ENCODE peak calls at places on chromosomes 2 and 18, in seven cellular contexts. E, N, G, J, R, Z and L are unnamed samples.

GRCh38 chr2:97730245-97730644 is 16.9 kb downstream of the ZAP70 start:
- DNase-seq in E (peak), N (no peak), G (no peak), J (no peak), R (no peak), Z (no peak), L (no peak)

GRCh38 chr18:8742382-8743361 is 37.3 kb downstream of the MTCL1 start:
- DNase-seq in E (no peak), N (no peak), G (peak), J (no peak), R (no peak), Z (no peak), L (no peak)

GRCh38 chr2:237627463-237628321 is at the start of gene LRRFIP1:
- DNase-seq in E (peak), N (no peak), G (no peak), J (no peak), R (peak), Z (no peak), L (no peak)

GRCh38 chr2:20966061-20966460 is 77.8 kb downstream of the APOB start:
- DNase-seq in E (no peak), N (no peak), G (no peak), J (no peak), R (no peak), Z (no peak), L (no peak)

GRCh38 chr2:13104765-13105164 is 388.0 kb downstream of the TRIB2 start:
- DNase-seq in E (no peak), N (no peak), G (no peak), J (no peak), R (no peak), Z (no peak), L (no peak)

GRCh38 chr2:238418999-238419546 is 7.7 kb upstream of the ASB1 start:
- DNase-seq in E (no peak), N (no peak), G (no peak), J (no peak), R (no peak), Z (no peak), L (no peak)

GRCh38 chr2:173749315-173749714 is 215.9 kb downstream of the SP3 start:
- DNase-seq in E (peak), N (no peak), G (no peak), J (no peak), R (no peak), Z (no peak), L (no peak)

GRCh38 chr2:104658149-104658839 is 195.6 kb upstream of the POU3F3 start:
- DNase-seq in E (no peak), N (no peak), G (no peak), J (peak), R (no peak), Z (no peak), L (no peak)

GRCh38 chr2:75146221-75146902 is 53.0 kb downstream of the TACR1 start:
- DNase-seq in E (no peak), N (no peak), G (no peak), J (no peak), R (no peak), Z (no peak), L (no peak)

GRCh38 chr2:229575569-229576315 is 138.6 kb downstream of the DNER start:
- DNase-seq in E (no peak), N (no peak), G (no peak), J (no peak), R (no peak), Z (no peak), L (no peak)

GRCh38 chr18:61893971-61894750 is 1.4 kb upstream of the RNF152 start:
- DNase-seq in E (peak), N (no peak), G (peak), J (peak), R (peak), Z (no peak), L (no peak)

GRCh38 chr2:209977386-209978239 is 24.8 kb upstream of the RPE start:
- DNase-seq in E (peak), N (no peak), G (peak), J (no peak), R (no peak), Z (no peak), L (no peak)

GRCh38 chr2:125658583-125658982 is 997.4 kb upstream of the GYPC start:
- DNase-seq in E (no peak), N (no peak), G (no peak), J (no peak), R (no peak), Z (no peak), L (no peak)

GRCh38 chr2:114685102-114685501 is 242.7 kb downstream of the DPP10 start:
- DNase-seq in E (no peak), N (no peak), G (no peak), J (no peak), R (no peak), Z (no peak), L (no peak)

GRCh38 chr2:88765154-88765948 is 73.9 kb downstream of the RPIA start:
- DNase-seq in E (no peak), N (no peak), G (peak), J (no peak), R (peak), Z (no peak), L (no peak)

GRCh38 chr18:3451166-3451988 is 1.4 kb downstream of the TGIF1 start:
- DNase-seq in E (peak), N (no peak), G (no peak), J (peak), R (peak), Z (peak), L (no peak)

GRCh38 chr2:186841940-186842339 is 7.0 kb downstream of the ZSWIM2 start:
- DNase-seq in E (no peak), N (no peak), G (no peak), J (no peak), R (no peak), Z (no peak), L (no peak)

GRCh38 chr18:31301201-31301655 is 16.7 kb upstream of the DSG1 start:
- DNase-seq in E (no peak), N (no peak), G (no peak), J (no peak), R (no peak), Z (no peak), L (peak)

GRCh38 chr2:129930451-129930850 is 49.0 kb upstream of the RAB6C start:
- DNase-seq in E (no peak), N (no peak), G (no peak), J (no peak), R (no peak), Z (no peak), L (no peak)

GRCh38 chr2:160721089-160722040 is 227.8 kb upstream of the RBMS1 start:
- DNase-seq in E (no peak), N (no peak), G (no peak), J (no peak), R (no peak), Z (no peak), L (no peak)

GRCh38 chr2:11410101-11410500 is 55.9 kb downstream of the E2F6 start:
- DNase-seq in E (no peak), N (no peak), G (no peak), J (no peak), R (no peak), Z (no peak), L (no peak)

GRCh38 chr18:10953672-10954071 is 195.7 kb downstream of the PIEZO2 start:
- DNase-seq in E (no peak), N (no peak), G (peak), J (peak), R (no peak), Z (no peak), L (no peak)

GRCh38 chr18:50614838-50615237 is 55.0 kb downstream of the MAPK4 start:
- DNase-seq in E (no peak), N (no peak), G (no peak), J (no peak), R (no peak), Z (no peak), L (no peak)

GRCh38 chr2:172102159-172102857 is 392 bp downstream of the DLX2 start:
- DNase-seq in E (no peak), N (no peak), G (no peak), J (peak), R (no peak), Z (no peak), L (no peak)

GRCh38 chr18:24443870-24444269 is 16.6 kb upstream of the HRH4 start:
- DNase-seq in E (no peak), N (no peak), G (peak), J (no peak), R (no peak), Z (no peak), L (no peak)

GRCh38 chr18:4511166-4511565 is 56.1 kb upstream of the DLGAP1 start:
- DNase-seq in E (no peak), N (no peak), G (no peak), J (no peak), R (no peak), Z (no peak), L (no peak)

GRCh38 chr2:148130571-148130970 is 109.7 kb downstream of the MBD5 start:
- DNase-seq in E (no peak), N (no peak), G (no peak), J (no peak), R (no peak), Z (no peak), L (no peak)

GRCh38 chr2:4898706-4899105 is 793.5 kb upstream of the SOX11 start:
- DNase-seq in E (peak), N (no peak), G (no peak), J (no peak), R (no peak), Z (no peak), L (peak)

GRCh38 chr2:52976132-52976949 is 791.3 kb upstream of the CHAC2 start:
- DNase-seq in E (peak), N (no peak), G (peak), J (no peak), R (no peak), Z (no peak), L (no peak)

GRCh38 chr18:72830109-72830508 is 37.7 kb downstream of the NETO1 start:
- DNase-seq in E (peak), N (no peak), G (peak), J (peak), R (no peak), Z (no peak), L (no peak)

GRCh38 chr2:145740302-145740701 is 1220.4 kb upstream of the ZEB2 start:
- DNase-seq in E (peak), N (no peak), G (no peak), J (no peak), R (no peak), Z (no peak), L (no peak)

GRCh38 chr2:121955313-121956211 is 200.1 kb downstream of the TSN start:
- DNase-seq in E (no peak), N (no peak), G (no peak), J (no peak), R (no peak), Z (no peak), L (peak)

GRCh38 chr2:19989342-19989680 is 594 bp downstream of the WDR35 start:
- DNase-seq in E (no peak), N (no peak), G (no peak), J (no peak), R (no peak), Z (no peak), L (no peak)

GRCh38 chr18:9766076-9766481 is 58.0 kb downstream of the RAB31 start:
- DNase-seq in E (no peak), N (no peak), G (no peak), J (no peak), R (no peak), Z (no peak), L (no peak)

GRCh38 chr2:18473241-18473841 is 87.1 kb downstream of the RDH14 start:
- DNase-seq in E (peak), N (no peak), G (no peak), J (no peak), R (no peak), Z (no peak), L (no peak)

GRCh38 chr2:226609361-226609760 is 190.3 kb downstream of the IRS1 start:
- DNase-seq in E (no peak), N (no peak), G (no peak), J (peak), R (no peak), Z (no peak), L (no peak)

GRCh38 chr2:177254433-177255226 is 9.9 kb downstream of the NFE2L2 start:
- DNase-seq in E (no peak), N (no peak), G (no peak), J (no peak), R (peak), Z (no peak), L (no peak)

DNA sequence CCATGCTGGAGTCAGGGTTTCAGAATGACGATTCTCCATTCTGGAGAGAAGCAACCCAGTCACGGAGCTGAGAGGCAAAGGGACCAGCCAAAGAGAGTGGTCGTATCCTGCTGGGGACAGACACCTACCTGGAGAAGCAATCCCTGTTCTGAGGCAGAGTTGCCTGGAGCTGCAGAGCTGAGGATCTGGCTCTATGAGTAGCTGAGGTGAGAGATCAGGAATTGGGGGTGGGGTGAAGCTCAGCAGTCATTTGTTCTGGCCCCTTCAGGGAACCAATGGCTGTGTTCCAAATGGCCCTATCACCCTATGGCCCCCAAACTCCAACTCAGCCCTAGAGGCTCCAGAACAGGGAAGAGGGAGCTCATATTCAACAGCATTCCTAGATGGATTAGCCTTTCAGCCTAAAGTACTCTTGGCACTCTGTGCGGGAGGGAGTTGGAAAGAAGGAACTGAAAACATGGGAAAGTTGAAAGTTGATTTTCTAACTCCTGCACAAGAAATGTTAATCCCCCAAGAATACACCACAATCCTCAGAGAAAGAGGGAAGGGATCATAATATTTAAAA is 3.3 kb upstream of the ATRAID start:
- DNase-seq in E (no peak), N (no peak), G (no peak), J (no peak), R (no peak), Z (no peak), L (peak)
- H3K4me3 ChIP-seq in E (no peak), N (no peak), G (no peak), J (no peak), R (no peak), Z (no peak), L (peak)

GRCh38 chr2:223669453-223670225 is 67.5 kb upstream of the SCG2 start:
- DNase-seq in E (no peak), N (no peak), G (no peak), J (no peak), R (no peak), Z (no peak), L (peak)

DNA sequence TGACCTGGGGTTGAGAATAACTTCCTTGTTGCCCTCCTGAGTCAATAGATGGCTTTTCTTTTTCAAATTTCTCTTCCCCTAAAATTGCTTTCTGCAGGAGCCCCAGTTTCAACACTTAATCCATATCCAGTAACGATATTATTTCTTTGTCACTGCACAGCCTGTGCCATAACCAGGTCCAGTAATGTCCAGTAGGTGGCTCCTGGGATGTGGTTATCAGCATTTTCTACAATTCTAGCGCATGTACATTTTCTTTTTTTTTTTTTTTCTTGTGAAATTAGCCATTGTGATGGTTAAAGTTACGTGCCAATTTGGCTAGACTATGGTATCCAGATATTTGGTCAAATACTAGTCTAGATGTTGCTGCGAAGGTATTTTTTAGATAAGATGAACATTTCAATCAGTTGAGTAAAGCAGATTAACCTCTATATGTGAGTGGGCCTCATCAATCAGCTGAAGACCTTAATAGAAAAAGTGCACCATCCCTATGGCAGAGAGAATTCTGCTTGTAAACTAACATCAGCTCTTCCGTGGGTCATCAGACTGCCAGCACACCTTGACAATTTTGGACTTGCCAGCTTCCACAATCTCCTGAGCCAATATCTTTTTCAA is 72.9 kb upstream of the SCG2 start:
- DNase-seq in E (peak), N (no peak), G (no peak), J (no peak), R (no peak), Z (no peak), L (peak)
- TF ChIP-seq CTCF in E (peak), N (no peak), G (peak), J (peak), R (peak), Z (no peak), L (peak)

DNA sequence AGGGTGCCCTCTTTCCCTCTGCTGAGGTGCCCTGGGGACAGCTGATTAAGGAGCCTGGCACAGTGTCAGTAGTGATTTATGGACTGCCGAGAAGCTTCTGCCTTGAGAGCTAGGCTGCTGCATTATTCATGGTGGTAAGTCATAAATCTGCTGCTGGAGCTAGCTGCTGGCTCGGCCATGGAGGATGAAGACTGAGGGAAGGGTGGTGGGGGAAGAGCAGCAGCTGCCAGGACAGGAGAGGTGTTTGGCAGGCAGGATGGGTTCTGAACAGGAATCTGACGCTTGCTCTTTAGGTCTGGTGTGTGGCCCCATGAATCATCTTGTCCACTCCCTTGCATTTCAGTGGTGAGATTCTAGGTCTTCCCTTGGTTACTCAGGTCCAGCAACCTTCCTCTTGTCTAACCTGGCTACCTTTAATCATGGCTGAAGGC is 296.3 kb downstream of the DYSF start:
- DNase-seq in E (peak), N (no peak), G (no peak), J (no peak), R (no peak), Z (no peak), L (no peak)
- H3K4me3 ChIP-seq in E (no peak), N (no peak), G (no peak), J (no peak), R (no peak), Z (no peak), L (no peak)

DNA sequence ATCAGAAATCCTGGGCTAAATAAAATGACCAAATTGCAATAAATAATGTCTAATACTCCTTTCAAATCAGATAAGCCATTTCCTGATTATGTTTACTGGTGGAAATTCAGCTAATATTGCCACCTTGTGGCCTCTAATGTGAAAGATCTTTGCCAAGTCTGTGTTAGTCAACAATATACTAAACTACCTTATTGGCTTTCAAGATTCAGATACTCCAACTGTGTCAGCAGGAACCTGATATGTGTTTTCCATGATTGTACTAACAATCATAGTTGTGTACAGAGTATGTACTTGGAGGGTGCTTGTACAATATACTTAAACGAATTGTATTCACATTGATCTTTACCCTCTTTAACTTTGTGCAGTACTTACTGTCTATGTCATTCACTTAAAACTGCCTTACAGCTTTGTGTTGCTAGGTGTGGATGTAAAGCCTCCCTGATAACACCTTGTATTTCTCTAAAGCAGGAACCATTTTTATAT is 75.4 kb upstream of the C2orf15 start:
- DNase-seq in E (peak), N (no peak), G (peak), J (peak), R (no peak), Z (no peak), L (peak)
- TF ChIP-seq CTCF in E (peak), N (no peak), G (peak), J (peak), R (no peak), Z (no peak), L (peak)

GRCh38 chr18:76264073-76264472 is 231.0 kb downstream of the ZNF516 start:
- DNase-seq in E (no peak), N (no peak), G (no peak), J (no peak), R (no peak), Z (no peak), L (no peak)

GRCh38 chr18:76264851-76265250 is 230.2 kb downstream of the ZNF516 start:
- DNase-seq in E (no peak), N (no peak), G (no peak), J (no peak), R (no peak), Z (no peak), L (no peak)

GRCh38 chr18:76266226-76266991 is 228.6 kb downstream of the ZNF516 start:
- DNase-seq in E (no peak), N (no peak), G (no peak), J (no peak), R (no peak), Z (no peak), L (no peak)

GRCh38 chr18:76262956-76263955 is 231.8 kb downstream of the ZNF516 start:
- DNase-seq in E (no peak), N (no peak), G (no peak), J (no peak), R (no peak), Z (no peak), L (no peak)

GRCh38 chr18:76265375-76266225 is 229.4 kb downstream of the ZNF516 start:
- DNase-seq in E (no peak), N (no peak), G (no peak), J (no peak), R (no peak), Z (no peak), L (peak)
- H3K4me3 ChIP-seq in E (no peak), N (peak), G (peak), J (no peak), R (peak), Z (no peak), L (peak)

GRCh38 chr2:43192939-43193651 is 33.3 kb downstream of the ZFP36L2 start:
- DNase-seq in E (no peak), N (no peak), G (no peak), J (no peak), R (no peak), Z (no peak), L (no peak)

GRCh38 chr2:43193652-43193995 is 32.8 kb downstream of the ZFP36L2 start:
- DNase-seq in E (no peak), N (no peak), G (no peak), J (no peak), R (no peak), Z (no peak), L (no peak)

GRCh38 chr2:43193996-43194869 is 32.2 kb downstream of the ZFP36L2 start:
- DNase-seq in E (no peak), N (no peak), G (no peak), J (no peak), R (peak), Z (no peak), L (no peak)

GRCh38 chr2:43190305-43191052 is 35.9 kb downstream of the ZFP36L2 start:
- DNase-seq in E (no peak), N (no peak), G (no peak), J (no peak), R (no peak), Z (no peak), L (no peak)

DNA sequence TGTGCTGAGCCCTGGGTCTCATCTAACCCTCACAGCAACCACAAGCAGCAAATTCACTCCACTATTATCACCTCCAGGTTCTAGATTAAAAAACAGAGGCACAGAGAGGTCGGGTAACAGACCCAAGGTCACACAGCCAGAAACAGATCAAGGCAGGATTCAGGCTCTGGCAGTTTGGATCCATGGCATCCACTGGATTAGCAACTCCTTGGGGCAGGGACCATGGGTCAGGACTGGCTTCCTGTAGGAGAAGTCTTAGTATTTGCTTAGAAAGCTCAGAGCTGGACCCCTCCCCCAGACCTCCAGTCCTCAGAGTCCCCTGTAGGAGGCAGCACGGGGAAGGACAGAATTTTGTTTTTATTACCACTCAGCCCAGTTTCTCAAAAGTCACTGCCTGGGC is 34.4 kb downstream of the ZFP36L2 start:
- DNase-seq in E (peak), N (no peak), G (peak), J (peak), R (no peak), Z (no peak), L (no peak)
- TF ChIP-seq CTCF in E (peak), N (no peak), G (peak), J (peak), R (no peak), Z (no peak), L (peak)